ENCODE peak calls at places on chromosomes 1 and 21, in six cellular contexts. W, E, K, J, B and R are unnamed samples.

GRCh38 chr1:117275055-117275454 is 64.3 kb upstream of the VTCN1 start:
- DNase-seq in W (no peak), E (peak), K (no peak), J (no peak), B (no peak), R (peak)

GRCh38 chr1:219587817-219588561 is 24.9 kb downstream of the ZC3H11B start:
- DNase-seq in W (no peak), E (peak), K (no peak), J (no peak), B (no peak), R (peak)

GRCh38 chr1:188670837-188671236 is 1806.8 kb downstream of the BRINP3 start:
- DNase-seq in W (no peak), E (no peak), K (no peak), J (no peak), B (peak), R (no peak)

GRCh38 chr1:35505911-35506798 is 51.0 kb downstream of the KIAA0319L start:
- DNase-seq in W (peak), E (peak), K (no peak), J (no peak), B (peak), R (peak)

GRCh38 chr1:59186656-59187055 is 110.2 kb upstream of the FGGY start:
- DNase-seq in W (no peak), E (peak), K (no peak), J (peak), B (no peak), R (peak)

GRCh38 chr1:28573564-28573963 is 18.5 kb upstream of the RAB42 start:
- DNase-seq in W (no peak), E (no peak), K (no peak), J (no peak), B (no peak), R (no peak)

GRCh38 chr1:91608876-91609275 is 108.2 kb downstream of the CDC7 start:
- DNase-seq in W (no peak), E (peak), K (no peak), J (no peak), B (peak), R (peak)

GRCh38 chr1:86787626-86788025 is 83.2 kb downstream of the SH3GLB1 start:
- DNase-seq in W (no peak), E (no peak), K (no peak), J (no peak), B (no peak), R (no peak)

GRCh38 chr1:235074335-235075120 is 54.1 kb downstream of the TOMM20 start:
- DNase-seq in W (peak), E (peak), K (peak), J (no peak), B (peak), R (peak)

GRCh38 chr1:98119793-98120192 is 199.0 kb upstream of the DPYD start:
- DNase-seq in W (no peak), E (peak), K (no peak), J (no peak), B (peak), R (peak)

GRCh38 chr1:179042700-179043099 is 17.0 kb downstream of the FAM20B start:
- DNase-seq in W (no peak), E (no peak), K (no peak), J (no peak), B (no peak), R (no peak)

GRCh38 chr1:67853704-67854103 is 20.4 kb upstream of the GNG12 start:
- DNase-seq in W (peak), E (peak), K (peak), J (no peak), B (peak), R (peak)

GRCh38 chr1:43766818-43767525 is 59.6 kb downstream of the ST3GAL3 start:
- DNase-seq in W (no peak), E (no peak), K (no peak), J (no peak), B (peak), R (no peak)

GRCh38 chr1:234955107-234955731 is 173.4 kb downstream of the TOMM20 start:
- DNase-seq in W (no peak), E (peak), K (peak), J (peak), B (no peak), R (peak)

DNA sequence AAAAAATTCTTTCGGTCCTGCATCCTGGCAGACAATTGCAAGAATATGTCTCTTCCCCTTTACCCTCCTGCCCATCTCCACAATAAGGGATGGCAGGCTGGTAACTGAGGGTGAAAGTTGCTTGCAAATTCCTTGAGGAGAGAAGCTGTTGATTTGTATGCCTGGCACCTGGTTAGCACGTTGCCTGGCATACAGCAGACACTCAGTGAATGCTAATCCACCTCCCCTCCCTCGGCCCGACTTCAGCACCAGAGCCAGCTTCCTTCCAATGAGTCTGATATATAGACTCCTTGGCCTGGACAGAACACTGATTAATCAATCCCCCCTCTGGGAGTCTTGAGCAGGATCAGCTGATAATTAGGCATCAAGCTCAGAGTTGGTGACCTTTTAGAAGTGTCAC is 39.1 kb downstream of the KCNC4 start:
- DNase-seq in W (no peak), E (no peak), K (no peak), J (no peak), B (no peak), R (no peak)
- TF ChIP-seq CTCF in W (no peak), E (no peak), K (no peak), J (no peak), B (no peak), R (no peak)

GRCh38 chr1:114152211-114153050 is 1.2 kb downstream of the SYT6 start:
- DNase-seq in W (no peak), E (peak), K (peak), J (no peak), B (peak), R (peak)
- H3K4me3 ChIP-seq in W (peak), E (no peak), K (no peak), J (peak), B (peak), R (no peak)

DNA sequence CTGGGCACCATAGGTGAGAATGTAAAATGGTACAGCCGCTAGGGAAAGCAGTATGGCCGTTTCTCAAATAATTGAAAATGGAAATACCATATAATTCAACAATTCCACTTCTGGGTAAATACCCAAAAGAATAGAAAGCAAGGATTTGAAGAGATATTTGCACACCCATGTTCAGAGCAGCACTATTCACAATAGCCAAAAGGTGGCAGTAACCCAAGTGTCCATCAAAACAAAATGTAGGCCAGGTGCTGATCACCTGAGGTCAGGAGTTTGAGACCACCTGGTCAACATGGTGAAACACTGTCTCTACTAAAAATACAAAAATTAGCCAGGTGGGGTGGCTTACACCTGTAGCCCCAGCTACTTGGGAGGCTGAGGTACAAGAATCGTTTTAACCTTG is 62.1 kb downstream of the OLIG1 start:
- DNase-seq in W (no peak), E (no peak), K (no peak), J (no peak), B (no peak), R (no peak)
- TF ChIP-seq CTCF in W (no peak), E (peak), K (no peak), J (no peak), B (peak), R (peak)

GRCh38 chr1:33351281-33351660 is 30.4 kb upstream of the A3GALT2 start:
- DNase-seq in W (no peak), E (no peak), K (no peak), J (no peak), B (no peak), R (no peak)
- H3K4me3 ChIP-seq in W (no peak), E (no peak), K (no peak), J (no peak), B (no peak), R (no peak)

GRCh38 chr1:236144446-236145150 is 2.3 kb downstream of the GPR137B start:
- DNase-seq in W (no peak), E (no peak), K (no peak), J (no peak), B (no peak), R (no peak)
- TF ChIP-seq CTCF in W (no peak), E (no peak), K (no peak), J (no peak), B (no peak), R (no peak)